ENCODE peak calls at places on chromosomes 11 and 22, in six cellular contexts. Z is CD8-positive, alpha-beta T cell; Q is thoracic aorta; I is lung; H is heart right ventricle; S is A549. A is an unnamed sample.

GRCh38 chr11:9535189-9535781 is 38.2 kb upstream of the WEE1 start:
- DNase-seq in Z (peak; percentile 82), Q (peak; percentile 23), I (peak; percentile 76), H (peak; percentile 83), S (peak; percentile 71), A (no peak)

GRCh38 chr11:35933572-35933925 is 10.3 kb upstream of the LDLRAD3 start:
- DNase-seq in Z (no peak), Q (no peak), I (no peak), H (no peak), S (no peak), A (no peak)

GRCh38 chr11:101049123-101049522 is 80.5 kb downstream of the PGR start:
- DNase-seq in Z (no peak), Q (no peak), I (no peak), H (no peak), S (no peak), A (no peak)

GRCh38 chr22:35400335-35400680 is 368 bp downstream of the MCM5 start:
- DNase-seq in Z (peak; percentile 20), Q (no peak), I (no peak), H (no peak), S (no peak), A (no peak)

GRCh38 chr11:45176996-45177395 is 30.6 kb downstream of the PRDM11 start:
- DNase-seq in Z (no peak), Q (no peak), I (no peak), H (no peak), S (no peak), A (no peak)

GRCh38 chr11:12376259-12376971 is 956 bp upstream of the PARVA start:
- DNase-seq in Z (no peak), Q (no peak), I (no peak), H (peak; percentile 32), S (no peak), A (peak; percentile 70)

GRCh38 chr22:28024422-28024888 is 105.4 kb upstream of the PITPNB start:
- DNase-seq in Z (no peak), Q (no peak), I (no peak), H (no peak), S (no peak), A (no peak)

GRCh38 chr11:37504066-37504611 is 906.1 kb upstream of the RAG2 start:
- DNase-seq in Z (no peak), Q (no peak), I (no peak), H (no peak), S (no peak), A (peak; percentile 55)

GRCh38 chr22:32917577-32918375 is 116.3 kb downstream of the TIMP3 start:
- DNase-seq in Z (no peak), Q (no peak), I (no peak), H (peak; percentile 34), S (no peak), A (no peak)

GRCh38 chr11:8356731-8357504 is 93.2 kb upstream of the LMO1 start:
- DNase-seq in Z (no peak), Q (no peak), I (no peak), H (peak; percentile 26), S (no peak), A (no peak)

GRCh38 chr11:10267821-10268220 is 26.2 kb downstream of the SBF2 start:
- DNase-seq in Z (no peak), Q (no peak), I (no peak), H (no peak), S (no peak), A (no peak)

GRCh38 chr11:109946322-109946846 is 146.8 kb upstream of the ZC3H12C start:
- DNase-seq in Z (peak; percentile 43), Q (peak; percentile 75), I (peak; percentile 89), H (peak; percentile 74), S (peak; percentile 93), A (peak; percentile 90)

GRCh38 chr11:12803086-12803826 is 129.0 kb downstream of the TEAD1 start:
- DNase-seq in Z (no peak), Q (no peak), I (no peak), H (no peak), S (no peak), A (no peak)

GRCh38 chr11:117232911-117233409 is 489 bp downstream of the RNF214 start:
- DNase-seq in Z (no peak), Q (no peak), I (no peak), H (peak; percentile 21), S (no peak), A (no peak)

GRCh38 chr11:113034591-113034990 is 73.4 kb downstream of the NCAM1 start:
- DNase-seq in Z (no peak), Q (no peak), I (no peak), H (no peak), S (no peak), A (no peak)

GRCh38 chr22:32957093-32957835 is 100.9 kb downstream of the SYN3 start:
- DNase-seq in Z (no peak), Q (no peak), I (no peak), H (no peak), S (no peak), A (no peak)

GRCh38 chr11:1727861-1728260 is 22.5 kb downstream of the IFITM10 start:
- DNase-seq in Z (no peak), Q (no peak), I (no peak), H (no peak), S (no peak), A (no peak)

GRCh38 chr22:19571995-19572394 is 47.8 kb upstream of the CLDN5 start:
- DNase-seq in Z (no peak), Q (no peak), I (no peak), H (no peak), S (no peak), A (no peak)

GRCh38 chr11:1012740-1013627 is 23.5 kb downstream of the MUC6 start:
- DNase-seq in Z (no peak), Q (no peak), I (no peak), H (no peak), S (no peak), A (no peak)

GRCh38 chr11:101880208-101880607 is 34.6 kb upstream of the CEP126 start:
- DNase-seq in Z (no peak), Q (no peak), I (no peak), H (no peak), S (peak; percentile 81), A (no peak)

GRCh38 chr11:18265949-18266348 is at the start of gene SAA1:
- DNase-seq in Z (no peak), Q (no peak), I (no peak), H (no peak), S (no peak), A (no peak)

GRCh38 chr11:69569306-69570200 is 71.4 kb upstream of the CCND1 start:
- DNase-seq in Z (no peak), Q (no peak), I (no peak), H (no peak), S (no peak), A (no peak)

GRCh38 chr22:44047891-44048301 is 23.8 kb downstream of the PARVB start:
- DNase-seq in Z (no peak), Q (no peak), I (no peak), H (no peak), S (no peak), A (no peak)

DNA sequence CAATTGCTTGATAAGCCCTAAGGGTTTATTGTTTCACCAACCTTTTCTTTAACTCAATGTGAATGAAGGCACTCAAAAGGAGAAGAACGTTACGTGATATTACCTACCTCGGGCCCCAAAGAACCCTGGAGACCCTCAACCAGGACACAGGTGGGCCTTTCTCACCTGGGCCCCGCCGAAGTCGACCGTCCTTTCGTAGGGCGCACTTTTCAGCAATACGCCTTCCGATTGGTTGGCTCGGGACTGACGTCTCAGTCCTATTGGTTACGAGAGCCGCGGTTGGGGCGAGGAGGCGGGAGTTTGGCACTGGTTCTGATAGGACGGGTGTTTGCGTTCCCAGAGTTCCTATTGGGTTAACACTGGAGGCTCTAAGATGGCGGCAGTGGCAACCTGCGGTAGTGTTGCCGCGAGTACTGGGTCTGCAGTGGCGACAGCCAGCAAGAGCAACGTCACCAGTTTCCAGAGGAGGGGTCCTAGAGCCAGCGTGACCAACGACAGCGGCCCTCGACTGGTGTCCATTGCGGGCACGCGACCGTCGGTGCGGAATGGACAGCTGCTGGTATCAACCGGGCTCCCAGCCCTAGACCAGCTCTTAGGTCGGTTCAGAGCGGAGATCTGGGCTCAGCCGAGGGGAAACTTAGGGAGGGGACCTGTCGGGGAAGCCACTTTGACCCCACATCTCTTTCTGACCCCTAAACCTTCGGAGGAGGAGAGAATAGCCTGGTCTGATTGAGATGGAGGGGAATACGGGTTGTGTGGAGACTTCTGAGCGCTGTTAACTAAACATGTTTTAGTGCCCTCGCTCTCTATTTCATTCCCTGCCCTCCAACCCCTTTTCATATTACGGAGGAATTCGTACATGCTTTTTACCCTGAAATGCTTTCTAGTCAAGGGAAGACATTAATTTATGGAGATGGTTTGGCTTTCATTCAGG is at the start of the genes ELP4 and IMMP1L:
- DNase-seq in Z (peak; percentile 97), Q (peak; percentile 92), I (peak; percentile 96), H (peak; percentile 92), S (peak; percentile 97), A (peak; percentile 85)
- H3K4me3 ChIP-seq in Z (peak within 1 kb of the TSS; percentile 99), Q (peak within 1 kb of the TSS; percentile 88), I (peak within 1 kb of the TSS; percentile 66), H (peak within 1 kb of the TSS; percentile 80), S (peak within 1 kb of the TSS; percentile 93), A (peak within 1 kb of the TSS; percentile 98)

DNA sequence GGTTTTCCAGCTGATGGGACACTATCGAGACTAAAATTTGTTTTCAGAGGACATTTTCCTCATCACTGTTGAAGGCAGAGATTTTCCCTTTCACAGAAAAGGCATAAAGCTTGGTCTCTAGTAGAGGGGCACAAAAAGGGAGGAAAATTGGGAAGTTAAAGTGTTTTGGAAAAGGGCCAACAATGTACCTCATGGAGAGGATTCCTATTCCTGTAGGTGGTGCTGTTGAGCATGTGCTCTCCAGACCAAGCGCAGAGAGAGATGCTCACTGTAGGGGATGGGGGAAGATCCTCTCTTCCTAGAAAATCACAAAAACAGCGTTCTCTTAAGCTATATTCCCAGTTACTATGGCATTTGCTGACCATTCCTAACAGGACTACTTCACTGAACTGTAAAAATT is 44.9 kb downstream of the OR4C46 start:
- DNase-seq in Z (no peak), Q (no peak), I (no peak), H (no peak), S (peak; percentile 12), A (no peak)
- H3K9me3 ChIP-seq in Z (no peaks in the 10 kb centered on the region), Q (peaks cover 19% of the 10 kb centered on the region), I (peaks cover 9% of the 10 kb centered on the region), H (peaks cover 18% of the 10 kb centered on the region), S (no peaks in the 10 kb centered on the region), A (peaks cover 9% of the 10 kb centered on the region)

DNA sequence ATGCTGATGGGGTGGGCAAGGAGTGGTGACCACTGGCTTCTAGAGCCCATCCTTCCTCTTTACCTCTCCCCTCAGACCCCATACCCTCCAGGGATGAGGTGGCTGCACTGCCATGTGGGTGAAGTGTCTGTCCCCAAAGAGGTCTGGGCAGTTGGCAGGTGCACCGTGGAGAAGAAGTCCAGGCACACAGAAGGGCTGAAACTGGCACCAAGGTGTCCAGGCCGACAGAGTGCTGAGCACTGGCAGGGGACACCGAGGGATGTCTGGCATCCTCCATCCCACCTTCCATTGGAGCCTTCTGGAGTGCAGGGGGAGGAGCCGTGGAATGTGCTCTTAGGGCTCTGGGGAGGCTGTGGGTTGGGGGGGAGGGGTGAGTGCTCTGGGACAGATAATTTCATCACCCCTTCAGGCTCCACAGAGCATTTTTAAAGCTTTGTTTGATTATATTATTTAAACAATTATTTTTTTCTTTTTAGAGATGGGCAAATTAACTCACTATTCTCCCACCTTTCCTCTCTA is 37.9 kb downstream of the PKNOX2 start:
- DNase-seq in Z (no peak), Q (no peak), I (no peak), H (no peak), S (no peak), A (no peak)
- H3K4me3 ChIP-seq in Z (no peak overlapping the region), Q (no peak overlapping the region), I (no peak overlapping the region), H (no peak overlapping the region), S (no peak overlapping the region), A (no peak overlapping the region)

DNA sequence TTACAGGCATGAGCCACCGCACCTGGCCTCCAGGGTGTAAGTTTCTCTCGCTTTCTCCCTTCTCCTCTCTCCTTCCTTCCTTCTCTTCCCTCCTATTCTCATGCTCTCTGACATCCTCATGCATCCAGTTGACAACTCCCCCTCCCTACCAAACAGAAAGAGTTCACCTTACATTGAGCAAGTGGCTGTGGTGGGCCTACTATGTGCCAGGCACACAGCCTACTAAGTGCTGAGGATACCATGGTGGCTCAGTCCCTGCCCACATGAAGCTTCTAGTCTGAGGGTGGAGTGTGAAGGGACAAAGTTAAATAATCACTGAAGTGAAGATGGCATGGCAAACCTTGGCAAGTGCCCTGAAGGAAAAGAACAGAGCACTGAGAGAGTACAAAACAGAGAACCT is 9.6 kb upstream of the DAGLA start:
- DNase-seq in Z (no peak), Q (no peak), I (no peak), H (no peak), S (no peak), A (no peak)
- H3K9me3 ChIP-seq in Z (no peaks in the 10 kb centered on the region), Q (no peaks in the 10 kb centered on the region), I (no peaks in the 10 kb centered on the region), H (no peaks in the 10 kb centered on the region), S (no peaks in the 10 kb centered on the region), A (no peaks in the 10 kb centered on the region)

A was measured in AG04450.